ENCODE peak calls at places on chromosomes 11 and 22, in seven cellular contexts. One of them, this sample, is unnamed.

GRCh38 chr11:127350476-127350875 is 349.9 kb upstream of the KIRREL3 start:
- DNase-seq in fibroblast of lung: no peak
- DNase-seq in HFFc6: no peak
- DNase-seq in sigmoid colon: no peak
- DNase-seq in astrocyte of the spinal cord: no peak
- DNase-seq in CD8-positive, alpha-beta T cell: no peak
- DNase-seq in nephron progenitor cell: no peak
- DNase-seq in this sample: no peak

GRCh38 chr11:130469181-130469580 is 20.7 kb downstream of the ADAMTS15 start:
- DNase-seq in sigmoid colon: no peak
- DNase-seq in nephron progenitor cell: no peak
- DNase-seq in CD8-positive, alpha-beta T cell: no peak
- DNase-seq in astrocyte of the spinal cord: no peak
- DNase-seq in fibroblast of lung: no peak
- DNase-seq in HFFc6: no peak
- DNase-seq in this sample: no peak

GRCh38 chr11:82757660-82758301 is 24.1 kb upstream of the FAM181B start:
- DNase-seq in sigmoid colon: no peak
- DNase-seq in CD8-positive, alpha-beta T cell: no peak
- DNase-seq in fibroblast of lung: no peak
- DNase-seq in HFFc6: no peak
- DNase-seq in astrocyte of the spinal cord: no peak
- DNase-seq in nephron progenitor cell: no peak
- DNase-seq in this sample: no peak

GRCh38 chr11:10911907-10912306 is 54.1 kb upstream of the ZBED5 start:
- DNase-seq in nephron progenitor cell: no peak
- DNase-seq in sigmoid colon: no peak
- DNase-seq in HFFc6: no peak
- DNase-seq in CD8-positive, alpha-beta T cell: no peak
- DNase-seq in fibroblast of lung: no peak
- DNase-seq in astrocyte of the spinal cord: no peak
- DNase-seq in this sample: no peak

GRCh38 chr22:39090426-39091064 is 6.5 kb upstream of the APOBEC3H start:
- DNase-seq in HFFc6: no peak
- DNase-seq in nephron progenitor cell: no peak
- DNase-seq in sigmoid colon: no peak
- DNase-seq in astrocyte of the spinal cord: no peak
- DNase-seq in fibroblast of lung: no peak
- DNase-seq in CD8-positive, alpha-beta T cell: peak; percentile 85
- DNase-seq in this sample: no peak

GRCh38 chr11:96267490-96268010 is 75.4 kb downstream of the MAML2 start:
- DNase-seq in astrocyte of the spinal cord: no peak
- DNase-seq in nephron progenitor cell: no peak
- DNase-seq in HFFc6: no peak
- DNase-seq in fibroblast of lung: no peak
- DNase-seq in sigmoid colon: no peak
- DNase-seq in CD8-positive, alpha-beta T cell: peak; percentile 20
- DNase-seq in this sample: no peak

GRCh38 chr11:124069429-124070401 is 28.6 kb upstream of the OR10G7 start:
- DNase-seq in astrocyte of the spinal cord: peak; percentile 61
- DNase-seq in nephron progenitor cell: peak; percentile 63
- DNase-seq in HFFc6: peak; percentile 47
- DNase-seq in fibroblast of lung: peak; percentile 54
- DNase-seq in CD8-positive, alpha-beta T cell: peak; percentile 20
- DNase-seq in sigmoid colon: no peak
- DNase-seq in this sample: peak; percentile 46

GRCh38 chr11:47715082-47715669 is at the start of gene AGBL2:
- DNase-seq in nephron progenitor cell: peak; percentile 77
- DNase-seq in HFFc6: peak; percentile 43
- DNase-seq in CD8-positive, alpha-beta T cell: peak; percentile 86
- DNase-seq in sigmoid colon: peak; percentile 86
- DNase-seq in fibroblast of lung: peak; percentile 69
- DNase-seq in astrocyte of the spinal cord: peak; percentile 53
- DNase-seq in this sample: peak; percentile 53

GRCh38 chr11:107840120-107840479 is 18.5 kb downstream of the SLC35F2 start:
- DNase-seq in astrocyte of the spinal cord: no peak
- DNase-seq in CD8-positive, alpha-beta T cell: no peak
- DNase-seq in fibroblast of lung: no peak
- DNase-seq in HFFc6: no peak
- DNase-seq in nephron progenitor cell: no peak
- DNase-seq in sigmoid colon: no peak
- DNase-seq in this sample: no peak

GRCh38 chr11:37699644-37700043 is 1101.6 kb upstream of the RAG2 start:
- DNase-seq in fibroblast of lung: no peak
- DNase-seq in sigmoid colon: no peak
- DNase-seq in nephron progenitor cell: no peak
- DNase-seq in HFFc6: no peak
- DNase-seq in CD8-positive, alpha-beta T cell: no peak
- DNase-seq in astrocyte of the spinal cord: no peak
- DNase-seq in this sample: no peak

GRCh38 chr11:59463176-59463575 is 6.4 kb downstream of the OR4D6 start:
- DNase-seq in fibroblast of lung: no peak
- DNase-seq in HFFc6: no peak
- DNase-seq in astrocyte of the spinal cord: no peak
- DNase-seq in sigmoid colon: peak; percentile 78
- DNase-seq in nephron progenitor cell: no peak
- DNase-seq in CD8-positive, alpha-beta T cell: no peak
- DNase-seq in this sample: no peak
- TF ChIP-seq CTCF in fibroblast of lung: no peak
- TF ChIP-seq CTCF in HFFc6: no peak
- TF ChIP-seq CTCF in astrocyte of the spinal cord: no peak
- TF ChIP-seq CTCF in sigmoid colon: no peak
- TF ChIP-seq CTCF in nephron progenitor cell: no peak
- TF ChIP-seq CTCF in CD8-positive, alpha-beta T cell: no peak
- TF ChIP-seq CTCF in this sample: no peak

DNA sequence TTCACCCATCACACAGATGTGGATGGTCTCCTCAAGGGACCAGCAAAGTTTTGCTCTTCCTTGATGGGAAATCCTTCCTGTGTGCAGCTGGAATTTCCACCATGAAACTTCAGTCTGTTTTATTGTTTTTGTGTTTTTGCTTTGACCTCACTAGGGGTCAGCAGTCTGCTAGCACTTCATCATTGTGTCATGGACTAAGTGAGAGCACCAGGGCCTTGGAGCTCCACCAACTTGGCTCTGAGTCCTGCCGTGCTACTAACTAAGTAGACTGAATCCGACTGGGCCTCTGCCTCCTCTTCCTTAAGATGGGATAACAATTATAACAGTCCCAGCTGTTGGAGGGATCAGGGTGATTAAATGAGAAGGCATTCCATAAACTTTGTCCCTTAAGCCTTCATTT is 305.8 kb upstream of the NCAM1 start:
- DNase-seq in fibroblast of lung: peak; percentile 88
- DNase-seq in HFFc6: peak; percentile 52
- DNase-seq in CD8-positive, alpha-beta T cell: no peak
- DNase-seq in sigmoid colon: peak; percentile 84
- DNase-seq in astrocyte of the spinal cord: peak; percentile 62
- DNase-seq in nephron progenitor cell: no peak
- DNase-seq in this sample: no peak
- TF ChIP-seq CTCF in fibroblast of lung: no peak
- TF ChIP-seq CTCF in HFFc6: no peak
- TF ChIP-seq CTCF in CD8-positive, alpha-beta T cell: no peak
- TF ChIP-seq CTCF in sigmoid colon: no peak
- TF ChIP-seq CTCF in astrocyte of the spinal cord: no peak
- TF ChIP-seq CTCF in nephron progenitor cell: no peak
- TF ChIP-seq CTCF in this sample: no peak

GRCh38 chr11:77508031-77508430 is 34.1 kb upstream of the PAK1 start:
- DNase-seq in sigmoid colon: no peak
- DNase-seq in HFFc6: no peak
- DNase-seq in CD8-positive, alpha-beta T cell: no peak
- DNase-seq in astrocyte of the spinal cord: no peak
- DNase-seq in fibroblast of lung: no peak
- DNase-seq in nephron progenitor cell: no peak
- DNase-seq in this sample: no peak
- TF ChIP-seq CTCF in sigmoid colon: no peak
- TF ChIP-seq CTCF in HFFc6: peak; percentile 41
- TF ChIP-seq CTCF in CD8-positive, alpha-beta T cell: no peak
- TF ChIP-seq CTCF in astrocyte of the spinal cord: no peak
- TF ChIP-seq CTCF in fibroblast of lung: no peak
- TF ChIP-seq CTCF in nephron progenitor cell: no peak
- TF ChIP-seq CTCF in this sample: peak; percentile 7

GRCh38 chr22:32119568-32120235 is 39.4 kb downstream of the C22orf42 start:
- DNase-seq in HFFc6: no peak
- DNase-seq in nephron progenitor cell: no peak
- DNase-seq in CD8-positive, alpha-beta T cell: no peak
- DNase-seq in fibroblast of lung: no peak
- DNase-seq in sigmoid colon: no peak
- DNase-seq in astrocyte of the spinal cord: no peak
- DNase-seq in this sample: no peak

GRCh38 chr22:32127904-32128303 is 31.2 kb downstream of the C22orf42 start:
- DNase-seq in astrocyte of the spinal cord: no peak
- DNase-seq in nephron progenitor cell: no peak
- DNase-seq in sigmoid colon: no peak
- DNase-seq in CD8-positive, alpha-beta T cell: no peak
- DNase-seq in HFFc6: no peak
- DNase-seq in fibroblast of lung: no peak
- DNase-seq in this sample: no peak

GRCh38 chr22:32120603-32121002 is 38.5 kb downstream of the C22orf42 start:
- DNase-seq in nephron progenitor cell: no peak
- DNase-seq in CD8-positive, alpha-beta T cell: no peak
- DNase-seq in HFFc6: no peak
- DNase-seq in sigmoid colon: no peak
- DNase-seq in astrocyte of the spinal cord: no peak
- DNase-seq in fibroblast of lung: no peak
- DNase-seq in this sample: no peak

GRCh38 chr22:32122899-32123298 is 36.2 kb downstream of the C22orf42 start:
- DNase-seq in fibroblast of lung: no peak
- DNase-seq in HFFc6: no peak
- DNase-seq in astrocyte of the spinal cord: no peak
- DNase-seq in sigmoid colon: no peak
- DNase-seq in nephron progenitor cell: no peak
- DNase-seq in CD8-positive, alpha-beta T cell: no peak
- DNase-seq in this sample: no peak

DNA sequence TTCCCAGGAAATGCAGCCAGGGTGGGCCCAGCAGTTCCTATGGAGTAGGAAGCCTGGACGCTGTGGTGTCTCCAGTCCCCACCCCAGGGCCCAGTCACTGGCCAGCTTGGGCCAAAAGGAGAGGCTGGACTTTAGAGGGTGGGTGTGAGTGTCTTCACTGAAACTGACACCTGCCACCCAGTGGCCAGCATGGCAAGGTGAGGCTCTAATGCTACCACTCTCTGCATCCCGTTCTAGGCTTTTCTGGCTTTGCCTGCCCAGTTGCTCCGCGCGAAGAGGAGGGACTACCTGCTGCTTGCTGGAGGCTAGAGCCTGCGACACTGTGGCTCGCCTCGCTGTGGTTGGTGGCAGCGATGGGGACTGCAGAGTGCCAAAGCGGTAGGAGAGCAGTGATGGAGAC is 35.4 kb downstream of the C22orf42 start:
- DNase-seq in nephron progenitor cell: peak; percentile 18
- DNase-seq in sigmoid colon: no peak
- DNase-seq in fibroblast of lung: no peak
- DNase-seq in astrocyte of the spinal cord: no peak
- DNase-seq in CD8-positive, alpha-beta T cell: no peak
- DNase-seq in HFFc6: no peak
- DNase-seq in this sample: no peak
- TF ChIP-seq CTCF in nephron progenitor cell: no peak
- TF ChIP-seq CTCF in sigmoid colon: no peak
- TF ChIP-seq CTCF in fibroblast of lung: no peak
- TF ChIP-seq CTCF in astrocyte of the spinal cord: no peak
- TF ChIP-seq CTCF in CD8-positive, alpha-beta T cell: no peak
- TF ChIP-seq CTCF in HFFc6: peak; percentile 14
- TF ChIP-seq CTCF in this sample: peak; percentile 25

DNA sequence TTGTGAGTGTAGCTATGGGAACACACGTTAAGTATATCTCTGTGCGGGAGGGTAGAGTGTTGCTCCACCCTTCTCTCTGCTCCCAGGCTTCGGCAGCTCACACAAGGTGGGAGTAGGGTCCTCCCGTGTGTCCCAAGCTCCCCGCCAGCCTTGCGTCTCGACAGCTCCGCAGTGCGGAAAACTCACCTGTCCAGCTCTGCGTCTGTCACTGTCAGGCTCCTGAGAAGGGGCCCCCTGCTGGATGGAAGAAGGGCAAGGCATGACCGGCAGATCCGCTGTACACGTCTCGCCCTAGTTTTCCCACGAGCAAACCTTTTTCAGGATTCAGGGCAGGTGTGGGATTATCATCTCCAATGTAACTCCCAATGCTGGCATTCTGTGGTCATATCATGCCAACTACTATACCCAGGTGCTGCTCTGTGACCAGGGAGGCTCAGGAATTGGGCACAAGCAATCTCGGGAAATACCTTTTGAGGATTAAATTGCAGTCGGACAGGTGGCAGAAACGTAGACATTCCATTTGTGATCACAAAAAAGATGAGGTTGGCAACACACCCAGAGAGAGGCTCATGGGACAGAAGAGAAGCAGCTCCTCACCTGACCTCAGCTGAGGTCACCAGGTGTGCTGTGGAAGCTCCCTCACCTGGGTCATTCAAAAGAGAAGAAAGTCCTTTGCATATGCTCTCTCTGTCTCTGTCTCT is 314.0 kb upstream of the B3GAT1 start:
- DNase-seq in fibroblast of lung: no peak
- DNase-seq in sigmoid colon: no peak
- DNase-seq in CD8-positive, alpha-beta T cell: no peak
- DNase-seq in HFFc6: no peak
- DNase-seq in nephron progenitor cell: peak; percentile 33
- DNase-seq in astrocyte of the spinal cord: no peak
- DNase-seq in this sample: peak; percentile 41
- TF ChIP-seq CTCF in fibroblast of lung: no peak
- TF ChIP-seq CTCF in sigmoid colon: no peak
- TF ChIP-seq CTCF in CD8-positive, alpha-beta T cell: no peak
- TF ChIP-seq CTCF in HFFc6: peak; percentile 7
- TF ChIP-seq CTCF in nephron progenitor cell: peak; percentile 38
- TF ChIP-seq CTCF in astrocyte of the spinal cord: no peak
- TF ChIP-seq CTCF in this sample: peak; percentile 70

GRCh38 chr22:22348127-22348814 is 103.7 kb downstream of the VPREB1 start:
- DNase-seq in HFFc6: no peak
- DNase-seq in astrocyte of the spinal cord: no peak
- DNase-seq in nephron progenitor cell: no peak
- DNase-seq in sigmoid colon: no peak
- DNase-seq in CD8-positive, alpha-beta T cell: no peak
- DNase-seq in fibroblast of lung: no peak
- DNase-seq in this sample: no peak
- TF ChIP-seq CTCF in HFFc6: peak; percentile 44
- TF ChIP-seq CTCF in astrocyte of the spinal cord: peak; percentile 28
- TF ChIP-seq CTCF in nephron progenitor cell: no peak
- TF ChIP-seq CTCF in sigmoid colon: no peak
- TF ChIP-seq CTCF in CD8-positive, alpha-beta T cell: no peak
- TF ChIP-seq CTCF in fibroblast of lung: no peak
- TF ChIP-seq CTCF in this sample: peak; percentile 36

GRCh38 chr11:114304065-114304464 is 7.9 kb downstream of the NNMT start:
- DNase-seq in sigmoid colon: no peak
- DNase-seq in HFFc6: no peak
- DNase-seq in nephron progenitor cell: no peak
- DNase-seq in astrocyte of the spinal cord: peak; percentile 6
- DNase-seq in CD8-positive, alpha-beta T cell: no peak
- DNase-seq in fibroblast of lung: no peak
- DNase-seq in this sample: no peak
- TF ChIP-seq CTCF in sigmoid colon: no peak
- TF ChIP-seq CTCF in HFFc6: no peak
- TF ChIP-seq CTCF in nephron progenitor cell: no peak
- TF ChIP-seq CTCF in astrocyte of the spinal cord: no peak
- TF ChIP-seq CTCF in CD8-positive, alpha-beta T cell: no peak
- TF ChIP-seq CTCF in fibroblast of lung: no peak
- TF ChIP-seq CTCF in this sample: no peak

GRCh38 chr11:119942021-119942420 is 195.9 kb downstream of the TRIM29 start:
- DNase-seq in astrocyte of the spinal cord: no peak
- DNase-seq in CD8-positive, alpha-beta T cell: no peak
- DNase-seq in sigmoid colon: no peak
- DNase-seq in fibroblast of lung: no peak
- DNase-seq in nephron progenitor cell: peak; percentile 30
- DNase-seq in HFFc6: no peak
- DNase-seq in this sample: no peak
- TF ChIP-seq CTCF in astrocyte of the spinal cord: no peak
- TF ChIP-seq CTCF in CD8-positive, alpha-beta T cell: no peak
- TF ChIP-seq CTCF in sigmoid colon: no peak
- TF ChIP-seq CTCF in fibroblast of lung: no peak
- TF ChIP-seq CTCF in nephron progenitor cell: peak; percentile 12
- TF ChIP-seq CTCF in HFFc6: peak; percentile 24
- TF ChIP-seq CTCF in this sample: peak; percentile 43

This sample was measured in progenitor cell of endocrine pancreas.